ENCODE peak calls at places on chromosomes 6 and 20, in nine cellular contexts. L is activated CD8-positive, alpha-beta memory T cell treated with anti-CD3 and anti-CD28 coated beads for 1 hour; F is fibroblast of pulmonary artery; R is activated naive CD8-positive, alpha-beta T cell treated with anti-CD3 and anti-CD28 coated beads, Interleukin-2, amount 50 U/mL, for 24 hours; U is NCI-H460; X is GM04504; Z is dorsolateral prefrontal cortex; H is transverse colon; O is AG08396. P is an unnamed sample.

GRCh38 chr6:2378891-2379652 is 133.7 kb upstream of the GMDS start:
- DNase-seq in F (peak; percentile 37), X (peak; percentile 26), H (no peak), Z (no peak), L (no peak), R (no peak), O (no peak), U (no peak), P (no peak)

GRCh38 chr6:21325201-21325856 is 268.2 kb upstream of the SOX4 start:
- DNase-seq in U (no peak), X (no peak), H (no peak), L (no peak), Z (no peak), R (no peak), F (no peak), O (no peak), P (no peak)

GRCh38 chr6:90065173-90065572 is 170.9 kb downstream of the GJA10 start:
- DNase-seq in Z (no peak), O (no peak), X (no peak), H (no peak), R (no peak), U (no peak), F (no peak), L (no peak), P (no peak)

GRCh38 chr20:36061754-36062153 is 92.8 kb upstream of the EPB41L1 start:
- DNase-seq in O (no peak), R (no peak), Z (no peak), X (no peak), U (no peak), L (no peak), F (peak; percentile 27), H (no peak), P (no peak)

GRCh38 chr20:61976275-61976649 is 89.4 kb downstream of the TAF4 start:
- DNase-seq in Z (no peak), F (no peak), X (no peak), H (no peak), O (no peak), R (no peak), L (no peak), U (no peak), P (no peak)

GRCh38 chr20:33431797-33432381 is 11.7 kb downstream of the SNTA1 start:
- DNase-seq in O (no peak), U (no peak), H (no peak), X (no peak), R (no peak), L (no peak), F (peak; percentile 31), Z (no peak), P (no peak)

GRCh38 chr6:1610497-1611321 is 994 bp downstream of the FOXC1 start:
- DNase-seq in H (no peak), O (no peak), L (no peak), X (no peak), F (peak; percentile 49), Z (no peak), R (no peak), U (no peak), P (no peak)

GRCh38 chr6:39688494-39688893 is 36.7 kb downstream of the KIF6 start:
- DNase-seq in R (no peak), L (no peak), H (no peak), U (no peak), Z (no peak), X (peak; percentile 42), F (peak; percentile 52), O (peak; percentile 17), P (no peak)

GRCh38 chr6:73394577-73395354 is at the start of gene DDX43:
- DNase-seq in R (peak; percentile 34), L (no peak), F (peak; percentile 60), O (peak; percentile 39), H (peak; percentile 45), X (peak; percentile 14), Z (no peak), U (no peak), P (peak; percentile 4)

GRCh38 chr20:2174067-2174466 is 72.4 kb downstream of the STK35 start:
- DNase-seq in H (no peak), L (no peak), O (no peak), Z (no peak), X (no peak), U (no peak), R (no peak), F (no peak), P (no peak)

GRCh38 chr6:169529931-169530761 is 171.7 kb downstream of the WDR27 start:
- DNase-seq in H (peak; percentile 52), X (peak; percentile 88), Z (no peak), U (no peak), L (no peak), R (peak; percentile 8), O (peak; percentile 69), F (peak; percentile 46), P (no peak)

GRCh38 chr6:142796571-142796970 is 148.4 kb downstream of the HIVEP2 start:
- DNase-seq in F (peak; percentile 52), L (no peak), O (no peak), R (no peak), H (no peak), U (no peak), X (peak; percentile 55), Z (no peak), P (no peak)

GRCh38 chr6:97240222-97240621 is 42.8 kb downstream of the MMS22L start:
- DNase-seq in R (no peak), Z (no peak), O (peak; percentile 17), H (no peak), U (no peak), F (peak; percentile 53), L (no peak), X (peak; percentile 11), P (no peak)

GRCh38 chr6:5511924-5512323 is 250.6 kb downstream of the FARS2 start:
- DNase-seq in H (no peak), U (no peak), F (peak; percentile 84), Z (no peak), X (peak; percentile 73), O (peak; percentile 45), L (no peak), R (no peak), P (no peak)

GRCh38 chr6:150238857-150239407 is 96.1 kb downstream of the PPP1R14C start:
- DNase-seq in L (no peak), R (no peak), X (no peak), F (no peak), O (no peak), H (no peak), U (no peak), Z (no peak), P (no peak)

GRCh38 chr6:5053864-5054426 is 31.2 kb upstream of the PPP1R3G start:
- DNase-seq in H (no peak), L (no peak), Z (no peak), U (no peak), X (no peak), F (no peak), O (no peak), R (no peak), P (no peak)

GRCh38 chr20:49452011-49452482 is 30.4 kb downstream of the KCNB1 start:
- DNase-seq in Z (no peak), H (no peak), R (no peak), L (no peak), O (no peak), X (no peak), F (peak; percentile 49), U (no peak), P (no peak)

GRCh38 chr6:81727876-81728517 is 24.5 kb downstream of the TENT5A start:
- DNase-seq in U (no peak), F (no peak), R (no peak), H (no peak), Z (no peak), L (no peak), X (no peak), O (no peak), P (no peak)

GRCh38 chr20:50317644-50318043 is 127.0 kb downstream of the CEBPB start:
- DNase-seq in X (no peak), R (no peak), Z (no peak), O (no peak), U (no peak), L (no peak), F (no peak), H (peak; percentile 7), P (no peak)

GRCh38 chr6:106973841-106974336 is 640 bp downstream of the CD24 start:
- DNase-seq in F (no peak), O (no peak), X (no peak), R (no peak), Z (no peak), U (no peak), L (no peak), H (no peak), P (no peak)

GRCh38 chr6:156379946-156380707 is 397.1 kb upstream of the ARID1B start:
- DNase-seq in O (peak; percentile 20), F (peak; percentile 16), U (no peak), X (peak; percentile 10), L (no peak), Z (no peak), H (no peak), R (no peak), P (no peak)

GRCh38 chr6:75870389-75870788 is 121.3 kb downstream of the MYO6 start:
- DNase-seq in Z (no peak), U (no peak), R (no peak), H (no peak), L (no peak), O (no peak), F (no peak), X (no peak), P (no peak)

GRCh38 chr6:75349262-75349984 is 64.8 kb upstream of the TMEM30A start:
- DNase-seq in X (no peak), F (peak; percentile 72), Z (no peak), U (no peak), R (no peak), H (no peak), O (peak; percentile 11), L (no peak), P (no peak)

GRCh38 chr20:19094959-19095541 is 117.4 kb upstream of the SLC24A3 start:
- DNase-seq in H (peak; percentile 38), O (no peak), U (no peak), X (no peak), R (no peak), F (no peak), Z (no peak), L (no peak), P (no peak)

GRCh38 chr6:30730611-30731435 is 10.7 kb downstream of the TUBB start:
- DNase-seq in L (peak; percentile 59), U (no peak), R (peak; percentile 90), F (no peak), O (no peak), X (no peak), Z (peak; percentile 73), H (peak; percentile 92), P (peak; percentile 71)

GRCh38 chr20:10648651-10649050 is 25.1 kb downstream of the JAG1 start:
- DNase-seq in R (no peak), H (peak; percentile 1), X (no peak), F (peak; percentile 63), O (peak; percentile 63), U (no peak), Z (no peak), L (no peak), P (no peak)

P was measured in activated naive CD4-positive, alpha-beta T cell.